ENCODE peak calls at places on chromosomes 1 and 21, in nine cellular contexts. Y is amygdala; G is ELR; J is nephron progenitor cell; S is M059J; D is GM20000; M is amniotic stem cell; A is skeletal muscle cell; F is stimulated activated CD4-positive, alpha-beta T cell treated with anti-CD3 and anti-CD28 coated beads, Interleukin-4, amount 100 ng/mL, for 24 hours. R is an unnamed sample.

GRCh38 chr1:241836944-241837343 is 11.1 kb upstream of the EXO1 start:
- DNase-seq in M (no peak), A (no peak), Y (no peak), S (no peak), J (no peak), G (no peak), D (no peak), F (no peak), R (no peak)

GRCh38 chr1:209403921-209404320 is 179.6 kb upstream of the CAMK1G start:
- DNase-seq in J (no peak), G (peak), S (no peak), A (no peak), F (no peak), Y (no peak), D (no peak), M (no peak), R (no peak)

GRCh38 chr1:68320349-68320748 is 88.0 kb upstream of the WLS start:
- DNase-seq in G (no peak), D (no peak), M (no peak), A (no peak), Y (no peak), S (no peak), F (no peak), J (no peak), R (no peak)

GRCh38 chr1:23436520-23437354 is 12.2 kb upstream of the TCEA3 start:
- DNase-seq in G (no peak), S (no peak), Y (no peak), A (no peak), M (no peak), J (peak), D (no peak), F (peak), R (no peak)

GRCh38 chr1:25794325-25794724 is 5.7 kb upstream of the SELENON start:
- DNase-seq in J (no peak), S (peak), D (no peak), F (no peak), A (no peak), G (no peak), M (no peak), Y (no peak), R (no peak)

GRCh38 chr1:101453844-101454243 is 217.0 kb downstream of the S1PR1 start:
- DNase-seq in S (no peak), M (no peak), J (no peak), A (no peak), F (no peak), D (no peak), Y (no peak), G (no peak), R (no peak)

GRCh38 chr21:44353200-44353970 is at the start of gene TRPM2:
- DNase-seq in S (no peak), Y (peak), F (no peak), A (no peak), G (no peak), D (peak), J (no peak), M (no peak), R (peak)

GRCh38 chr1:147167361-147167760 is 4.9 kb downstream of the PRKAB2 start:
- DNase-seq in S (peak), G (peak), A (peak), D (no peak), Y (no peak), F (no peak), M (peak), J (no peak), R (no peak)

GRCh38 chr1:29237906-29238600 is 1.7 kb downstream of the PTPRU start:
- DNase-seq in S (peak), J (peak), A (no peak), Y (no peak), F (no peak), D (peak), M (no peak), G (peak), R (no peak)

GRCh38 chr21:42298237-42298636 is 17.0 kb downstream of the TFF3 start:
- DNase-seq in S (no peak), M (no peak), F (no peak), G (no peak), J (no peak), D (no peak), Y (no peak), A (no peak), R (no peak)

GRCh38 chr1:8325771-8326170 is 7.9 kb downstream of the SLC45A1 start:
- DNase-seq in F (no peak), Y (no peak), A (no peak), G (no peak), J (no peak), S (no peak), M (no peak), D (no peak), R (no peak)

GRCh38 chr1:8477199-8477982 is 159.5 kb downstream of the SLC45A1 start:
- DNase-seq in J (no peak), M (peak), G (no peak), D (no peak), S (peak), F (peak), Y (no peak), A (no peak), R (no peak)

GRCh38 chr1:20184997-20185833 is 681 bp upstream of the UBXN10 start:
- DNase-seq in M (no peak), A (no peak), Y (no peak), G (no peak), J (no peak), S (no peak), F (peak), D (peak), R (no peak)

GRCh38 chr21:15966216-15966615 is 236.4 kb downstream of the USP25 start:
- DNase-seq in F (no peak), Y (no peak), M (no peak), G (no peak), S (no peak), J (no peak), D (no peak), A (no peak), R (no peak)

GRCh38 chr1:160085686-160086089 is 4.3 kb downstream of the KCNJ9 start:
- DNase-seq in A (no peak), G (peak), M (peak), F (peak), S (peak), J (peak), D (peak), Y (peak), R (peak)

GRCh38 chr1:832136-832535 is 91.6 kb upstream of the SAMD11 start:
- DNase-seq in Y (no peak), G (no peak), D (no peak), A (no peak), M (no peak), S (no peak), F (no peak), J (no peak), R (no peak)

GRCh38 chr1:157497284-157497683 is 55.0 kb downstream of the FCRL5 start:
- DNase-seq in Y (no peak), A (no peak), S (no peak), D (no peak), G (no peak), M (no peak), F (no peak), J (no peak), R (no peak)

GRCh38 chr1:246583448-246584185 is 17.4 kb downstream of the CNST start:
- DNase-seq in S (peak), Y (no peak), G (no peak), D (no peak), F (no peak), J (no peak), M (no peak), A (no peak), R (no peak)

GRCh38 chr1:3170566-3171453 is 101.8 kb downstream of the PRDM16 start:
- DNase-seq in J (peak), D (no peak), M (no peak), Y (peak), A (no peak), F (no peak), S (peak), G (no peak), R (peak)

GRCh38 chr1:116152950-116153691 is 41.9 kb downstream of the MAB21L3 start:
- DNase-seq in G (no peak), F (no peak), A (no peak), D (no peak), S (no peak), M (no peak), Y (no peak), J (no peak), R (no peak)

GRCh38 chr1:65942476-65942875 is 149.8 kb downstream of the PDE4B start:
- DNase-seq in Y (no peak), A (no peak), F (no peak), M (no peak), D (no peak), J (no peak), G (no peak), S (no peak), R (no peak)

GRCh38 chr1:101298663-101299062 is 61.8 kb downstream of the S1PR1 start:
- DNase-seq in D (no peak), J (no peak), Y (no peak), S (no peak), M (no peak), F (no peak), A (no peak), G (no peak), R (no peak)

GRCh38 chr21:45291613-45292398 is 4.1 kb upstream of the POFUT2 start:
- DNase-seq in D (no peak), F (no peak), Y (no peak), S (no peak), M (no peak), A (no peak), J (no peak), G (no peak), R (no peak)

GRCh38 chr1:43239484-43239883 is 30.3 kb upstream of the TMEM125 start:
- DNase-seq in G (no peak), F (no peak), A (no peak), M (no peak), D (peak), J (no peak), Y (no peak), S (no peak), R (peak)

GRCh38 chr1:160171978-160172377 is 18.4 kb upstream of the CASQ1 start:
- DNase-seq in J (no peak), D (no peak), G (no peak), S (no peak), F (no peak), Y (no peak), A (no peak), M (no peak), R (no peak)

GRCh38 chr21:25944672-25945213 is 210.0 kb downstream of the GABPA start:
- DNase-seq in G (no peak), D (no peak), S (no peak), A (no peak), F (no peak), M (no peak), J (no peak), Y (no peak), R (no peak)

GRCh38 chr1:25126568-25126967 is 105.7 kb downstream of the SYF2 start:
- DNase-seq in A (no peak), G (peak), S (peak), M (no peak), Y (no peak), D (no peak), F (no peak), J (no peak), R (no peak)

GRCh38 chr21:17427831-17428483 is 84.9 kb upstream of the CXADR start:
- DNase-seq in G (no peak), M (no peak), F (no peak), S (no peak), D (no peak), A (no peak), Y (no peak), J (peak), R (peak)

GRCh38 chr1:167776151-167776550 is 54.4 kb downstream of the MPZL1 start:
- DNase-seq in J (no peak), G (peak), A (no peak), Y (no peak), D (no peak), M (no peak), F (no peak), S (peak), R (no peak)

GRCh38 chr1:244077473-244078220 is 26.6 kb downstream of the ZBTB18 start:
- DNase-seq in J (no peak), Y (no peak), G (no peak), D (no peak), S (no peak), F (no peak), A (no peak), M (no peak), R (no peak)

R was measured in NAMALWA.